ENCODE peak calls at places on chromosomes 3 and 15, in four cellular contexts. N is stomach, C is SIG-M5, G is pancreas. Z is an unnamed sample.

GRCh38 chr15:30023798-30024295 is 58.9 kb upstream of the GOLGA8J start:
- DNase-seq in C (no peak), N (no peak), G (no peak), Z (no peak)

GRCh38 chr3:53591646-53592045 is 97.2 kb downstream of the CACNA1D start:
- DNase-seq in C (no peak), N (no peak), G (no peak), Z (no peak)

GRCh38 chr3:124986153-124987143 is 51.9 kb upstream of the MUC13 start:
- DNase-seq in N (no peak), C (no peak), G (no peak), Z (peak)

GRCh38 chr3:13193320-13194284 is 120.4 kb upstream of the IQSEC1 start:
- DNase-seq in N (no peak), G (peak), C (no peak), Z (no peak)

GRCh38 chr3:106032479-106032878 is 163.7 kb upstream of the CBLB start:
- DNase-seq in C (no peak), N (no peak), G (no peak), Z (no peak)

GRCh38 chr15:96086164-96086563 is 244.3 kb upstream of the NR2F2 start:
- DNase-seq in G (no peak), C (no peak), N (no peak), Z (no peak)

GRCh38 chr3:37474936-37475335 is 300.6 kb upstream of the LRRFIP2 start:
- DNase-seq in C (no peak), G (no peak), N (no peak), Z (no peak)

GRCh38 chr3:102205647-102206046 is 229.2 kb upstream of the ZPLD1 start:
- DNase-seq in N (no peak), C (no peak), G (no peak), Z (no peak)

GRCh38 chr3:121063628-121064027 is 155.6 kb downstream of the STXBP5L start:
- DNase-seq in N (no peak), C (no peak), G (no peak), Z (no peak)

GRCh38 chr15:63291507-63291906 is 14.1 kb downstream of the APH1B start:
- DNase-seq in C (no peak), N (no peak), G (no peak), Z (no peak)

GRCh38 chr3:58588030-58588614 is 10.9 kb upstream of the FAM107A start:
- DNase-seq in G (no peak), N (no peak), C (no peak), Z (peak)